ENCODE peak calls at places on chromosomes 16 and 17, in four cellular contexts. A, V, K and U are unnamed samples. For H4K20me1, the result is how much of the 10 kb centered on the place peaks cover.

GRCh38 chr17:39170051-39170450 is 4.1 kb upstream of the ARL5C start:
- DNase-seq in A (no peak), K (no peak), V (no peak), U (no peak)

GRCh38 chr16:50696575-50697420 is 3.4 kb downstream of the NOD2 start:
- DNase-seq in V (peak), K (no peak), A (peak), U (peak)

GRCh38 chr16:56257666-56258359 is 66.5 kb downstream of the GNAO1 start:
- DNase-seq in A (no peak), V (no peak), K (no peak), U (no peak)

GRCh38 chr17:59427996-59428395 is 96.5 kb downstream of the YPEL2 start:
- DNase-seq in V (peak), A (no peak), K (no peak), U (peak)

GRCh38 chr16:27265982-27266381 is 2.6 kb downstream of the NSMCE1 start:
- DNase-seq in A (no peak), V (no peak), K (no peak), U (no peak)

GRCh38 chr17:74512624-74513084 is 18.6 kb downstream of the CD300LB start:
- DNase-seq in V (peak), K (no peak), A (no peak), U (peak)

GRCh38 chr17:39742856-39743436 is 5.2 kb downstream of the GRB7 start:
- DNase-seq in V (no peak), A (no peak), K (no peak), U (no peak)

GRCh38 chr16:10971560-10971961 is 27.2 kb downstream of the CLEC16A start:
- DNase-seq in V (peak), K (peak), A (peak), U (peak)

GRCh38 chr16:71610936-71611871 is 14.8 kb upstream of the MARVELD3 start:
- DNase-seq in K (peak), A (peak), V (peak), U (peak)

GRCh38 chr16:67015317-67015731 is 13.6 kb upstream of the CBFB start:
- DNase-seq in K (no peak), A (no peak), V (no peak), U (no peak)

GRCh38 chr17:6269474-6269873 is 165.4 kb downstream of the AIPL1 start:
- DNase-seq in K (peak), A (peak), V (peak), U (peak)

DNA sequence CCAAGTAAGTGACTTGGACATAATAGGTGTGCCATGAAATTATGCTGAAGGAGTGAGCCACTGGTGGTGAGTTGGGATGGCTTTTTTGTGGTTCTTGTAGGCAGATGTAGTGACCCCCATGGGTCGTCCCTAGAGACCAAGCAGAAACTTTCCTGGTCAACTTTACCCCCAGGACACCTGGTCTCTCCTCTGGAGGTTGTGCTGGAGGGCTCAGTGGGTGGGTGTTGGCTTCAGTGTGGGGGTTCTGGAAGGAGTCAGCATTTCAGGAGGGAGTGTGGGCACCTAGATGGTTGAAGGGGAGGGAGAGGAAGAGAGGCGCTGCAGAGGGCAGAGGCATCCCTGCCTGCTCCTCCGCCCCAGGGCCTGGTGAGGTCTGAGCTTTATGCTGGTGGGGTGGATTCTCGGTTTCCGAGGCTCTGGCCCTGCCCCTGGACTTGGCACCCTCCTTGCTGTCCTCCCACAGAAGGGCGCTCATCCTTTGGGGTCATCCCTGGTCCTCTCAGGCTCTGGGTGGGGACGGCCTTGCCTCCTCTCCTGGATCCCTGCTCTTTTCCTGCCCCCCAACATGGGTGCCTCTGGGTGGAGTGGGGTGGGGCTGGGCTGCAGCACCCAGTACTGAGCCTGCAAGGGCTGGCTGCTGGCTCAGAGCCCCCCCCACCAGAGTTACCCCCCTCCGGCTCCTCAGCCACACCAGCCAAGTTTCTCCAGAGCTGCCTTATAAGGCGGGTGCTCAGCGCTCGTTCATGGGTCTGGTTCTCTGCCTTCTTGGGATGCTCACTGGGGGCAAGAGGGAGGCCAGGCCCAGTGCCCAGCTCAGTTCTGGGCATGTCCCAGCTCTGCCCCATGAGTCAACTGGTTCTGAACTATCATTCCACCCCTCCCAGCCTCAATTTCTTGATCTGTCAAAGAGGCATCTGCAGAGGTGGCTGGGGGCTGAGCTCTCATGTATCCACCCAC is 266.8 kb downstream of the SEC14L1 start:
- DNase-seq in A (no peak), V (peak), K (no peak), U (no peak)
- H3K4me3 ChIP-seq in A (no peak), V (no peak), K (no peak), U (no peak)

GRCh38 chr17:42146911-42147607 is 7.7 kb downstream of the RAB5C start:
- DNase-seq in V (no peak), A (no peak), K (no peak), U (no peak)

GRCh38 chr17:42139093-42139492 is 15.7 kb downstream of the RAB5C start:
- DNase-seq in K (no peak), V (no peak), A (no peak), U (no peak)

GRCh38 chr17:42141382-42141781 is 13.4 kb downstream of the RAB5C start:
- DNase-seq in K (no peak), A (no peak), V (no peak), U (no peak)

GRCh38 chr17:42136654-42137051 is 14.0 kb downstream of the HSPB9 start:
- DNase-seq in K (no peak), V (no peak), A (no peak), U (no peak)

GRCh38 chr17:42142371-42142896 is 12.4 kb downstream of the RAB5C start:
- DNase-seq in A (peak), K (no peak), V (peak), U (peak)
- H4K20me1 ChIP-seq in A (half or more), K (under half), V (under half), U (under half)

GRCh38 chr16:1486551-1487390 is 2.0 kb downstream of the PTX4 start:
- DNase-seq in V (no peak), K (no peak), A (no peak), U (no peak)
- H3K4me3 ChIP-seq in V (no peak), K (no peak), A (no peak), U (no peak)

DNA sequence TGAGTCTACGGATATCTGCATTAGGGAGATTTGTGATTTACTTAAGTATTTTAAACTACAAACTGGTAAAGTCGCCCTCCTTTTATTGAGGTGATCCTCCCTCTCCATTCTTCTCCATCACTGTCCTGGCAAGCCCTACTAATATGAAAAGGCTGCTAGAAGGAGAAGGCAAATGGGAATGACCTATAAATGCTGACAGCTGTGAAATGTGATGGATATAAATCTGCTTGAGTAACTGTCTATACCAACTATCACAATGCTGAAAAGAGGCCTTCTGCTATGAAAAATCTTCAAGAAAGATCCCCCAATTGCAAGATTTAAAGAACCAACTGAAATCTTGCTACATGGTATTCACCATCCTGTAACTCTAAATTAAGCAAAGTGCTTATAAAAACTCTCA is 15.5 kb downstream of the DNAJC7 start:
- DNase-seq in K (no peak), V (no peak), A (no peak), U (no peak)
- H4K20me1 ChIP-seq in K (under half), V (under half), A (half or more), U (under half)

DNA sequence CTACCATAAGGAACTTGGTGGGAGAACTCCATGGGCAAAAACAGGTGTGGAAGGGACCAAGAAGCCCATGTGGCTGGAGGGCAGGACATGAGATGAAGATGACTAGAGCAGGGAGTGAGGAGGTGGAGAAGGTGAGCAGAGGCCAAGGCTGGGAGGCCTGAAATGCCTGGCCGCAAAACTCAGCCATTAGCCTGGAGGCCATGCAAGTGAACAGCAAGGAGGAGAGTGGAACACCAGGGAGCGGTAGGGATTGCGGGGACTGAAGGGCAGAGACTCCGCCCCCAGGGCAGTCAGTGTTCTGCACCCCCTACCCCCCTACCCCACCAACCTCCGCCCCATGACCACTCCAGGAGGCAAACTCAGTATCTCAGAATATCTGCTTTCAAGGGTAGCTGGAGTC is 17.0 kb downstream of the BCL7C start:
- DNase-seq in A (no peak), V (peak), K (peak), U (no peak)
- H3K4me3 ChIP-seq in A (no peak), V (peak), K (peak), U (peak)